ENCODE peak calls at places on chromosomes 16 and 17, in seven cellular contexts. C is uterus, M is IMR-90, T is left ventricle myocardium inferior, E is adrenal gland, Q is HFF-Myc, L is cardiac fibroblast. P is an unnamed sample.

GRCh38 chr16:83211711-83212110 is 584.9 kb downstream of the CDH13 start:
- DNase-seq in C (no peak), M (no peak), T (no peak), E (no peak), Q (no peak), L (no peak), P (peak)

GRCh38 chr17:4679652-4680051 is 24.3 kb downstream of the PELP1 start:
- DNase-seq in C (no peak), M (peak), T (no peak), E (no peak), Q (peak), L (peak), P (peak)

GRCh38 chr17:56297142-56297541 is 143.9 kb downstream of the ANKFN1 start:
- DNase-seq in C (no peak), M (peak), T (no peak), E (no peak), Q (no peak), L (no peak), P (peak)

GRCh38 chr17:50426814-50427787 is 1.1 kb downstream of the ACSF2 start:
- DNase-seq in C (no peak), M (peak), T (peak), E (peak), Q (no peak), L (peak), P (no peak)

GRCh38 chr16:31099860-31100638 is 5.5 kb upstream of the VKORC1 start:
- DNase-seq in C (no peak), M (peak), T (no peak), E (no peak), Q (no peak), L (no peak), P (no peak)

GRCh38 chr17:27492470-27492869 is 36.2 kb downstream of the KSR1 start:
- DNase-seq in C (no peak), M (no peak), T (no peak), E (no peak), Q (no peak), L (no peak), P (no peak)

GRCh38 chr17:69335018-69335417 is 8.1 kb upstream of the ABCA5 start:
- DNase-seq in C (no peak), M (peak), T (no peak), E (no peak), Q (no peak), L (peak), P (peak)

GRCh38 chr16:57147381-57148191 is 38.3 kb downstream of the PSME3IP1 start:
- DNase-seq in C (no peak), M (peak), T (no peak), E (peak), Q (peak), L (peak), P (no peak)

GRCh38 chr16:83744521-83744981 is 63.2 kb upstream of the HSBP1 start:
- DNase-seq in C (no peak), M (peak), T (peak), E (peak), Q (no peak), L (no peak), P (no peak)

GRCh38 chr17:75590849-75591721 is 3.5 kb downstream of the MYO15B start:
- DNase-seq in C (no peak), M (no peak), T (no peak), E (no peak), Q (no peak), L (no peak), P (no peak)

GRCh38 chr16:22674832-22675191 is 139.2 kb upstream of the HS3ST2 start:
- DNase-seq in C (no peak), M (no peak), T (no peak), E (no peak), Q (no peak), L (no peak), P (no peak)

GRCh38 chr17:7835818-7836595 is 2.0 kb downstream of the KDM6B start:
- DNase-seq in C (peak), M (peak), T (peak), E (peak), Q (no peak), L (no peak), P (no peak)

GRCh38 chr16:4788489-4788889 is 344 bp upstream of the SEPTIN12 start:
- DNase-seq in C (no peak), M (no peak), T (no peak), E (no peak), Q (no peak), L (no peak), P (no peak)

GRCh38 chr16:77037696-77038347 is 153.2 kb upstream of the MON1B start:
- DNase-seq in C (no peak), M (no peak), T (no peak), E (no peak), Q (no peak), L (no peak), P (no peak)

GRCh38 chr16:4612977-4613635 is 1.6 kb downstream of the UBALD1 start:
- DNase-seq in C (no peak), M (no peak), T (no peak), E (no peak), Q (no peak), L (no peak), P (no peak)

GRCh38 chr16:86567701-86568571 is 1.3 kb downstream of the FOXC2 start:
- DNase-seq in C (no peak), M (peak), T (peak), E (no peak), Q (no peak), L (peak), P (no peak)

GRCh38 chr17:13638855-13639458 is 37.2 kb upstream of the HS3ST3A1 start:
- DNase-seq in C (no peak), M (peak), T (no peak), E (no peak), Q (no peak), L (peak), P (peak)

GRCh38 chr17:56754523-56755208 is 79.1 kb downstream of the C17orf67 start:
- DNase-seq in C (no peak), M (peak), T (no peak), E (peak), Q (no peak), L (peak), P (no peak)

GRCh38 chr16:72768611-72769010 is 279.3 kb downstream of the ZFHX3 start:
- DNase-seq in C (no peak), M (no peak), T (no peak), E (no peak), Q (no peak), L (peak), P (no peak)

GRCh38 chr16:85563515-85564276 is 49.4 kb upstream of the GSE1 start:
- DNase-seq in C (peak), M (peak), T (peak), E (peak), Q (no peak), L (peak), P (no peak)

GRCh38 chr16:17282247-17282646 is 188.5 kb downstream of the XYLT1 start:
- DNase-seq in C (no peak), M (no peak), T (no peak), E (no peak), Q (no peak), L (no peak), P (no peak)

GRCh38 chr17:66549731-66550207 is 247.4 kb downstream of the PRKCA start:
- DNase-seq in C (no peak), M (peak), T (no peak), E (no peak), Q (peak), L (peak), P (peak)

GRCh38 chr17:74128456-74128855 is 75.0 kb upstream of the RPL38 start:
- DNase-seq in C (no peak), M (no peak), T (no peak), E (no peak), Q (no peak), L (no peak), P (no peak)

GRCh38 chr17:81844887-81845286 is 10.0 kb upstream of the PPP1R27 start:
- DNase-seq in C (no peak), M (no peak), T (no peak), E (no peak), Q (no peak), L (no peak), P (no peak)

GRCh38 chr17:50668025-50668837 is 33.5 kb downstream of the ABCC3 start:
- DNase-seq in C (no peak), M (peak), T (no peak), E (no peak), Q (no peak), L (peak), P (no peak)

GRCh38 chr16:57335361-57335760 is 23.2 kb upstream of the CCL22 start:
- DNase-seq in C (no peak), M (no peak), T (no peak), E (no peak), Q (no peak), L (no peak), P (no peak)

GRCh38 chr17:49993423-49994037 is 1.5 kb downstream of the DLX3 start:
- DNase-seq in C (no peak), M (no peak), T (no peak), E (peak), Q (no peak), L (no peak), P (no peak)

GRCh38 chr17:47205419-47205963 is 3.7 kb upstream of the MYL4 start:
- DNase-seq in C (no peak), M (peak), T (peak), E (peak), Q (no peak), L (peak), P (peak)

GRCh38 chr17:58966208-58966607 is 140.5 kb downstream of the TRIM37 start:
- DNase-seq in C (no peak), M (no peak), T (no peak), E (no peak), Q (no peak), L (no peak), P (no peak)
- TF ChIP-seq CTCF in C (no peak), M (no peak), T (no peak), E (no peak), Q (no peak), L (no peak), P (no peak)

DNA sequence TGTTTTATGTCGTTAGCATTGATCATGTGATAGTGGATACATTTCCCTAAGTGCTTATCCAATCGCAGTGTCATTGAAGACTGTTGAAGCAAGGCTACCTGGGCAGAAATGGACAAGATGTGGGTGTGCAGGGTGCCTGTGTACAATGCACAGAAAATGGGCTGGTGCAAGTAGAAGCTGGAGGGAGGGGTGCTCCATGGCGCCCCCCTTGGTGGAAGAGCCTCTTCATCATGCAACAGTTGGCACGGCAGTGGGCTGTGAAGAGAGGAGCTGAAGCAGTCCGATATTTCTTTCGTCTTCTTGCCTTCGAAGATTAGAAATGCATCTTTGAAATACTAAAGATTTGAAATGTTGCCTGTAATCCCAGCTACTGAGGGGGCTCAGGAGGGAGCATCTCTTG is 100.5 kb downstream of the PLCG2 start:
- DNase-seq in C (no peak), M (no peak), T (no peak), E (no peak), Q (no peak), L (no peak), P (no peak)
- TF ChIP-seq CTCF in C (no peak), M (no peak), T (peak), E (no peak), Q (peak), L (peak), P (peak)

GRCh38 chr17:19388791-19389190 is 1.8 kb upstream of the MFAP4 start:
- DNase-seq in C (peak), M (peak), T (no peak), E (peak), Q (no peak), L (no peak), P (no peak)

GRCh38 chr17:19387921-19388521 is 1.0 kb upstream of the MFAP4 start:
- DNase-seq in C (no peak), M (peak), T (no peak), E (no peak), Q (peak), L (no peak), P (peak)

GRCh38 chr17:19389386-19389785 is 2.4 kb upstream of the MFAP4 start:
- DNase-seq in C (no peak), M (no peak), T (no peak), E (peak), Q (no peak), L (no peak), P (no peak)

GRCh38 chr17:19386276-19386863 is 620 bp downstream of the MFAP4 start:
- DNase-seq in C (peak), M (peak), T (peak), E (peak), Q (no peak), L (peak), P (peak)

DNA sequence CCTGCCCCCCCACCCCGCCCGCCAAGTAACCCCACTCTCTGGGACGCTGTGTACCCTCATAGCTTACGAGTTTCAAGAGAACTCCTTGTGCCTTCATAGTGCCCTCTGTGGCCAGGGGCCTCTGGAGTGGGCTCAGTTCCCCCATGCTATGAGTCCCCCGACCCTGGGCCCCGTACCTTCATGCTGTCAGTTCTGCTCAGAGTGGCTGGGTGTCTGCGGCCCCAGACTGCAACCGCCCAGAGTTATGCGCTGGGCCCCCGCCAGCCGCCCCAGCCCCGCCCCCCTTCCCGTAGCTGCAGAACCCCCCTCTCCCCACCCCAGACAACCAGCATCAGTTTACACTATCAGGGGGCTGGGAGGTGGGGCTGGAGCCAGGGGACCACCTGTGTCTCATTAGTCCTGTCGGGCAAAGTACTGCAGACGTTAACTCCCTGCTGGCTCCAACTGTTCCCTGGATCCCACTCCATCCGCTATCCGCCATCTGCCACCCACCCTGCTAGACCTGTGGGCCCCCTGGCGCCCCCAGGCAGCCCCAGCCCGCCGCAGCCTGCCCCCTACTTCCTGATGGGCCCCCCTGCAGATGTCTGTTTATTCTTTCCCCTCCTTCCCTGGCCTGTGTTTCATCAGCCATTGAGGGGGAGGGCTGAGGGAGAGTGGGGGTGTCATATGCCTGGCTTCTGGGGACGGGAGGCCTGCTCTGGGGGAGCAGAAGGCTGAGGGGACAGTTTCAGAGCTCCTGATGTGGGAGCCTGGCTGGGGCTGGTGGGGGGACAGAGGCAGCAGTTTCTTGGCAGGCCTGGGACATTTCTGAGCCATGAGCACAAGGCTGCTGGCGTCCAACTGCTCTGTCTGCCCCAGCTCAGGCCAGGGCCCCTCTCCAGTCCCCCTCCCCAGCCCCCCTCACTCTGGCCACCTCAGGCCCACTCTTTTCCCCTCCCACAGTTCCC is at the start of gene MFAP4:
- DNase-seq in C (peak), M (peak), T (peak), E (peak), Q (peak), L (peak), P (peak)
- TF ChIP-seq CTCF in C (no peak), M (no peak), T (no peak), E (no peak), Q (no peak), L (no peak), P (no peak)

GRCh38 chr16:53061256-53061655 is 6.5 kb downstream of the CHD9 start:
- DNase-seq in C (no peak), M (no peak), T (no peak), E (no peak), Q (no peak), L (no peak), P (no peak)

GRCh38 chr16:53064179-53064578 is 9.4 kb downstream of the CHD9 start:
- DNase-seq in C (no peak), M (no peak), T (no peak), E (no peak), Q (no peak), L (no peak), P (no peak)

GRCh38 chr16:53058882-53059281 is 4.1 kb downstream of the CHD9 start:
- DNase-seq in C (no peak), M (no peak), T (no peak), E (no peak), Q (no peak), L (no peak), P (no peak)

GRCh38 chr16:53059672-53060071 is 4.9 kb downstream of the CHD9 start:
- DNase-seq in C (no peak), M (no peak), T (no peak), E (no peak), Q (no peak), L (no peak), P (no peak)

DNA sequence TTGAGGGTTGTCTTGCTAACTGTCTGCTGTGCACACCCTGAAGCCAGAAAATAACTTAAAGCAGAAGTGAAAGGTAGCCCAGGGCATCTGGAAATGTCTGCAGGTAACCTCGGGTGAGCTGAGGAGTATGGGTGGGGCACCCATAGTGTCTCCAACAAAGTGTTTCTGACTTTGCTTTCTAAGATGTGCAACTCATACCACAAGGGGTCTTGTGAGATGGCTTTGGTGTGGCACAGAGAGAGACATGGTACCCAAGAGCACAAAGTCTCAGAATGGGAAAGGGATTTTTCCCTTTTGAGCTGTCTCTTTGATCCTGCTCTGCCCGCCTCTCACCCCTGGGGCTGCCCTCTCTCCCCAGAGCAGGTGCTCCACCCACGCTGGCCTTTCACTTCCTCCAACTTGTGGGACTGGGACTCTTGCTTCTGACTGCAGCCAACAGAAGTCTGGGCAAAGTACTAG is 6.9 kb downstream of the CHD9 start:
- DNase-seq in C (no peak), M (no peak), T (peak), E (peak), Q (no peak), L (no peak), P (no peak)
- TF ChIP-seq CTCF in C (no peak), M (no peak), T (no peak), E (no peak), Q (no peak), L (no peak), P (no peak)

GRCh38 chr17:29933379-29933778 is 3.4 kb upstream of the SSH2 start:
- DNase-seq in C (no peak), M (peak), T (no peak), E (no peak), Q (peak), L (peak), P (no peak)
- TF ChIP-seq CTCF in C (no peak), M (peak), T (no peak), E (peak), Q (peak), L (peak), P (peak)